ENCODE peak calls at places on chromosomes 2 and 18, in five cellular contexts. B is WTC11, I is lower lobe of right lung, G is ureter, R is SK-N-DZ. L is an unnamed sample.

GRCh38 chr18:59885579-59886163 is 14.1 kb upstream of the PMAIP1 start:
- DNase-seq in R (no peak), G (no peak), B (no peak), I (no peak), L (no peak)

GRCh38 chr2:231123362-231123898 is 1.4 kb downstream of the HTR2B start:
- DNase-seq in R (peak), B (no peak), G (no peak), I (no peak), L (no peak)

GRCh38 chr2:30722936-30723725 is 84.1 kb downstream of the CAPN13 start:
- DNase-seq in G (peak), I (no peak), R (no peak), B (no peak), L (no peak)

GRCh38 chr2:229282758-229283546 is 11.9 kb upstream of the PID1 start:
- DNase-seq in R (no peak), B (no peak), I (no peak), G (no peak), L (no peak)

GRCh38 chr18:55088000-55088401 is 128.7 kb upstream of the CCDC68 start:
- DNase-seq in R (no peak), B (no peak), I (no peak), G (no peak), L (no peak)

GRCh38 chr2:222057249-222058073 is 241.3 kb downstream of the PAX3 start:
- DNase-seq in I (no peak), R (no peak), B (no peak), G (no peak), L (no peak)

GRCh38 chr2:106272202-106272807 is 78.2 kb upstream of the UXS1 start:
- DNase-seq in I (peak), G (no peak), B (no peak), R (no peak), L (no peak)

GRCh38 chr2:54407693-54408092 is 48.4 kb upstream of the SPTBN1 start:
- DNase-seq in I (no peak), B (no peak), G (no peak), R (no peak), L (no peak)

GRCh38 chr2:146661494-146662096 is 1183.2 kb upstream of the ACVR2A start:
- DNase-seq in I (no peak), G (no peak), R (peak), B (no peak), L (no peak)

GRCh38 chr2:159744363-159744762 is 32.1 kb downstream of the MARCHF7 start:
- DNase-seq in G (no peak), R (no peak), B (no peak), I (no peak), L (no peak)

GRCh38 chr2:54331095-54331835 is 75.2 kb upstream of the TSPYL6 start:
- DNase-seq in I (no peak), B (no peak), R (peak), G (no peak), L (peak)

GRCh38 chr2:2286592-2286991 is 44.5 kb downstream of the MYT1L start:
- DNase-seq in B (no peak), G (no peak), I (no peak), R (no peak), L (no peak)

GRCh38 chr2:46187112-46187618 is 110.0 kb upstream of the EPAS1 start:
- DNase-seq in R (no peak), B (no peak), I (no peak), G (no peak), L (peak)

GRCh38 chr18:76803814-76804213 is 18.5 kb upstream of the ZNF236 start:
- DNase-seq in I (no peak), R (peak), B (peak), G (peak), L (peak)

GRCh38 chr18:35467624-35468016 is 30.1 kb downstream of the INO80C start:
- DNase-seq in B (no peak), G (no peak), I (no peak), R (peak), L (no peak)

GRCh38 chr2:100903534-100904258 is 83.8 kb downstream of the NPAS2 start:
- DNase-seq in I (no peak), G (no peak), B (no peak), R (no peak), L (no peak)

GRCh38 chr2:55859875-55860274 is 63.7 kb downstream of the EFEMP1 start:
- DNase-seq in I (no peak), G (no peak), B (no peak), R (no peak), L (no peak)

GRCh38 chr2:127075821-127076220 is 31.1 kb downstream of the BIN1 start:
- DNase-seq in B (no peak), G (no peak), I (no peak), R (no peak), L (no peak)

GRCh38 chr2:113180131-113180946 is 6.6 kb downstream of the PSD4 start:
- DNase-seq in I (no peak), B (no peak), R (no peak), G (no peak), L (no peak)

GRCh38 chr2:79860233-79861058 is 347.6 kb downstream of the CTNNA2 start:
- DNase-seq in G (no peak), R (peak), B (no peak), I (no peak), L (no peak)

GRCh38 chr18:35076556-35076955 is 35.3 kb downstream of the MAPRE2 start:
- DNase-seq in I (no peak), G (no peak), R (no peak), B (no peak), L (no peak)

GRCh38 chr18:42363446-42363845 is 408.4 kb downstream of the PIK3C3 start:
- DNase-seq in B (no peak), I (no peak), G (no peak), R (no peak), L (no peak)

L was measured in mucosa of descending colon.